ENCODE peak calls at places on chromosomes 3 and 15, in six cellular contexts. Z is HT1080, V is K562, U is globus pallidus, D is NCI-H2081, X is AG08396. O is an unnamed sample.

GRCh38 chr15:74050127-74050526 is 32.2 kb downstream of the GOLGA6A start:
- DNase-seq in Z (no peak), V (no peak), U (no peak), D (no peak), X (no peak), O (no peak)

GRCh38 chr3:187334904-187335303 is 33.3 kb upstream of the RTP4 start:
- DNase-seq in Z (no peak), V (no peak), U (no peak), D (no peak), X (no peak), O (no peak)

GRCh38 chr3:183008799-183009198 is 28.5 kb upstream of the DCUN1D1 start:
- DNase-seq in Z (no peak), V (no peak), U (no peak), D (no peak), X (no peak), O (no peak)

GRCh38 chr3:78641703-78642102 is 1126.1 kb downstream of the ROBO1 start:
- DNase-seq in Z (no peak), V (no peak), U (no peak), D (no peak), X (no peak), O (no peak)

GRCh38 chr15:88843334-88843733 is 40.1 kb downstream of the ACAN start:
- DNase-seq in Z (no peak), V (no peak), U (no peak), D (no peak), X (no peak), O (no peak)

GRCh38 chr15:60554494-60554893 is 75.6 kb upstream of the ICE2 start:
- DNase-seq in Z (no peak), V (no peak), U (peak), D (no peak), X (no peak), O (no peak)

GRCh38 chr15:94266000-94266399 is 34.6 kb downstream of the MCTP2 start:
- DNase-seq in Z (no peak), V (no peak), U (no peak), D (no peak), X (no peak), O (no peak)

GRCh38 chr3:71581451-71581980 is 2.0 kb downstream of the FOXP1 start:
- DNase-seq in Z (peak), V (peak), U (peak), D (peak), X (peak), O (no peak)

GRCh38 chr15:63939531-63940130 is 105.9 kb upstream of the HERC1 start:
- DNase-seq in Z (peak), V (no peak), U (no peak), D (no peak), X (peak), O (no peak)

GRCh38 chr3:58471025-58471887 is 20.6 kb upstream of the KCTD6 start:
- DNase-seq in Z (peak), V (peak), U (no peak), D (peak), X (peak), O (no peak)

GRCh38 chr15:76108021-76108723 is 48.4 kb downstream of the TMEM266 start:
- DNase-seq in Z (no peak), V (no peak), U (peak), D (no peak), X (no peak), O (peak)

GRCh38 chr3:38586546-38587520 is 62.7 kb downstream of the SCN5A start:
- DNase-seq in Z (no peak), V (no peak), U (no peak), D (no peak), X (no peak), O (no peak)

GRCh38 chr15:62647195-62647865 is 395.2 kb upstream of the TPM1 start:
- DNase-seq in Z (peak), V (no peak), U (no peak), D (no peak), X (peak), O (no peak)

GRCh38 chr15:99123706-99124451 is 19.0 kb downstream of the SYNM start:
- DNase-seq in Z (peak), V (peak), U (peak), D (peak), X (peak), O (peak)

GRCh38 chr15:66630801-66631351 is 65.1 kb upstream of the LCTL start:
- DNase-seq in Z (no peak), V (peak), U (no peak), D (no peak), X (no peak), O (no peak)

GRCh38 chr3:87987952-87988351 is 70.9 kb downstream of the CGGBP1 start:
- DNase-seq in Z (peak), V (no peak), U (no peak), D (no peak), X (no peak), O (no peak)

GRCh38 chr15:101189708-101190107 is 62.1 kb downstream of the CHSY1 start:
- DNase-seq in Z (no peak), V (no peak), U (no peak), D (no peak), X (no peak), O (no peak)

GRCh38 chr15:55799287-55800212 is 56.6 kb upstream of the PRTG start:
- DNase-seq in Z (peak), V (peak), U (no peak), D (peak), X (peak), O (no peak)

GRCh38 chr3:107662109-107662477 is 139.3 kb downstream of the BBX start:
- DNase-seq in Z (peak), V (no peak), U (no peak), D (no peak), X (peak), O (no peak)

GRCh38 chr3:172673210-172673679 is 37.6 kb downstream of the NCEH1 start:
- DNase-seq in Z (peak), V (peak), U (no peak), D (peak), X (peak), O (no peak)

GRCh38 chr15:75583689-75584088 is 4.6 kb upstream of the PTPN9 start:
- DNase-seq in Z (no peak), V (no peak), U (no peak), D (no peak), X (no peak), O (no peak)

GRCh38 chr3:125302932-125303331 is 72.2 kb downstream of the ZNF148 start:
- DNase-seq in Z (no peak), V (no peak), U (no peak), D (no peak), X (no peak), O (no peak)

GRCh38 chr3:52310861-52311566 is 5.1 kb upstream of the DNAH1 start:
- DNase-seq in Z (no peak), V (no peak), U (no peak), D (peak), X (no peak), O (no peak)

GRCh38 chr3:195756935-195757302 is 36.1 kb downstream of the MUC20 start:
- DNase-seq in Z (peak), V (no peak), U (no peak), D (peak), X (no peak), O (no peak)

GRCh38 chr15:92393287-92393993 is at the start of gene ST8SIA2:
- DNase-seq in Z (no peak), V (no peak), U (no peak), D (peak), X (no peak), O (no peak)

GRCh38 chr3:129577925-129578742 is 28.3 kb downstream of the PLXND1 start:
- DNase-seq in Z (no peak), V (no peak), U (no peak), D (no peak), X (no peak), O (no peak)

GRCh38 chr3:139909836-139910235 is 25.1 kb upstream of the CLSTN2 start:
- DNase-seq in Z (no peak), V (no peak), U (no peak), D (no peak), X (no peak), O (no peak)

GRCh38 chr3:40719660-40720287 is 195.0 kb downstream of the ZNF621 start:
- DNase-seq in Z (peak), V (peak), U (no peak), D (peak), X (no peak), O (no peak)

GRCh38 chr3:196996454-196997265 is 28.0 kb upstream of the PIGZ start:
- DNase-seq in Z (no peak), V (no peak), U (no peak), D (peak), X (no peak), O (no peak)